ENCODE peak calls at places on chromosome 16, in four cellular contexts. One of them, this sample, is unnamed.

GRCh38 chr16:12213180-12213579 is 236.6 kb downstream of the SNX29 start:
- DNase-seq in prostate gland: no peak
- DNase-seq in cardiac muscle cell: no peak
- DNase-seq in heart left ventricle: no peak
- DNase-seq in this sample: no peak

GRCh38 chr16:80467961-80468360 is 72.8 kb upstream of the DYNLRB2 start:
- DNase-seq in heart left ventricle: no peak
- DNase-seq in cardiac muscle cell: no peak
- DNase-seq in prostate gland: no peak
- DNase-seq in this sample: no peak

GRCh38 chr16:73043828-73044493 is 4.0 kb downstream of the ZFHX3 start:
- DNase-seq in cardiac muscle cell: no peak
- DNase-seq in prostate gland: no peak
- DNase-seq in heart left ventricle: no peak
- DNase-seq in this sample: peak

GRCh38 chr16:35731341-35732040 is 2272.1 kb downstream of the TP53TG3F start:
- DNase-seq in cardiac muscle cell: no peak
- DNase-seq in heart left ventricle: no peak
- DNase-seq in prostate gland: no peak
- DNase-seq in this sample: no peak

GRCh38 chr16:53619247-53619646 is 84.4 kb downstream of the RPGRIP1L start:
- DNase-seq in cardiac muscle cell: no peak
- DNase-seq in heart left ventricle: no peak
- DNase-seq in prostate gland: no peak
- DNase-seq in this sample: no peak

GRCh38 chr16:1416521-1416941 is 2.0 kb upstream of the UNKL start:
- DNase-seq in cardiac muscle cell: no peak
- DNase-seq in prostate gland: no peak
- DNase-seq in heart left ventricle: no peak
- DNase-seq in this sample: no peak

GRCh38 chr16:11425140-11425539 is 79.9 kb downstream of the RMI2 start:
- DNase-seq in cardiac muscle cell: no peak
- DNase-seq in heart left ventricle: no peak
- DNase-seq in prostate gland: no peak
- DNase-seq in this sample: no peak

GRCh38 chr16:79176987-79177386 is 423.6 kb downstream of the MAF start:
- DNase-seq in heart left ventricle: no peak
- DNase-seq in prostate gland: no peak
- DNase-seq in cardiac muscle cell: no peak
- DNase-seq in this sample: no peak

GRCh38 chr16:10031473-10031872 is 150.8 kb downstream of the GRIN2A start:
- DNase-seq in heart left ventricle: no peak
- DNase-seq in cardiac muscle cell: no peak
- DNase-seq in prostate gland: no peak
- DNase-seq in this sample: no peak

GRCh38 chr16:53043986-53044571 is 8.6 kb downstream of the CHD9NB start:
- DNase-seq in cardiac muscle cell: no peak
- DNase-seq in prostate gland: peak
- DNase-seq in heart left ventricle: no peak
- DNase-seq in this sample: no peak

GRCh38 chr16:25080420-25081131 is 31.0 kb upstream of the LCMT1 start:
- DNase-seq in cardiac muscle cell: no peak
- DNase-seq in heart left ventricle: no peak
- DNase-seq in prostate gland: no peak
- DNase-seq in this sample: no peak

GRCh38 chr16:69589434-69590269 is 23.9 kb downstream of the NFAT5 start:
- DNase-seq in cardiac muscle cell: peak
- DNase-seq in heart left ventricle: no peak
- DNase-seq in prostate gland: no peak
- DNase-seq in this sample: no peak

GRCh38 chr16:54921229-54921824 is 9.3 kb upstream of the IRX5 start:
- DNase-seq in cardiac muscle cell: peak
- DNase-seq in heart left ventricle: no peak
- DNase-seq in prostate gland: no peak
- DNase-seq in this sample: peak

GRCh38 chr16:78211951-78212350 is 112.5 kb downstream of the WWOX start:
- DNase-seq in heart left ventricle: no peak
- DNase-seq in cardiac muscle cell: no peak
- DNase-seq in prostate gland: peak
- DNase-seq in this sample: no peak

GRCh38 chr16:72996291-72997062 is 51.5 kb downstream of the ZFHX3 start:
- DNase-seq in heart left ventricle: no peak
- DNase-seq in prostate gland: peak
- DNase-seq in cardiac muscle cell: no peak
- DNase-seq in this sample: no peak

GRCh38 chr16:69397821-69398521 is 12.2 kb upstream of the TERF2 start:
- DNase-seq in prostate gland: no peak
- DNase-seq in cardiac muscle cell: peak
- DNase-seq in heart left ventricle: no peak
- DNase-seq in this sample: peak

GRCh38 chr16:5756969-5757368 is 659.4 kb upstream of the EEF2KMT start:
- DNase-seq in cardiac muscle cell: no peak
- DNase-seq in prostate gland: no peak
- DNase-seq in heart left ventricle: no peak
- DNase-seq in this sample: no peak

GRCh38 chr16:72814226-72814625 is 233.7 kb downstream of the ZFHX3 start:
- DNase-seq in heart left ventricle: no peak
- DNase-seq in cardiac muscle cell: no peak
- DNase-seq in prostate gland: no peak
- DNase-seq in this sample: peak

GRCh38 chr16:50822671-50823070 is 80.8 kb downstream of the CYLD start:
- DNase-seq in prostate gland: no peak
- DNase-seq in heart left ventricle: no peak
- DNase-seq in cardiac muscle cell: no peak
- DNase-seq in this sample: no peak

GRCh38 chr16:71540-72341 is 690 bp downstream of the RHBDF1 start:
- DNase-seq in cardiac muscle cell: peak
- DNase-seq in prostate gland: peak
- DNase-seq in heart left ventricle: no peak
- DNase-seq in this sample: peak
- TF ChIP-seq CTCF in cardiac muscle cell: no peak
- TF ChIP-seq CTCF in prostate gland: peak
- TF ChIP-seq CTCF in heart left ventricle: peak
- TF ChIP-seq CTCF in this sample: peak

GRCh38 chr16:23694707-23695373 is 16.2 kb downstream of the PLK1 start:
- DNase-seq in heart left ventricle: no peak
- DNase-seq in cardiac muscle cell: peak
- DNase-seq in prostate gland: no peak
- DNase-seq in this sample: peak
- H3K4me3 ChIP-seq in heart left ventricle: peak
- H3K4me3 ChIP-seq in cardiac muscle cell: no peak
- H3K4me3 ChIP-seq in prostate gland: no peak
- H3K4me3 ChIP-seq in this sample: no peak

GRCh38 chr16:60087530-60087929 is 1353.4 kb upstream of the GOT2 start:
- DNase-seq in cardiac muscle cell: no peak
- DNase-seq in heart left ventricle: no peak
- DNase-seq in prostate gland: no peak
- DNase-seq in this sample: no peak

GRCh38 chr16:60091076-60091475 is 1357.0 kb upstream of the GOT2 start:
- DNase-seq in prostate gland: no peak
- DNase-seq in heart left ventricle: no peak
- DNase-seq in cardiac muscle cell: no peak
- DNase-seq in this sample: no peak

DNA sequence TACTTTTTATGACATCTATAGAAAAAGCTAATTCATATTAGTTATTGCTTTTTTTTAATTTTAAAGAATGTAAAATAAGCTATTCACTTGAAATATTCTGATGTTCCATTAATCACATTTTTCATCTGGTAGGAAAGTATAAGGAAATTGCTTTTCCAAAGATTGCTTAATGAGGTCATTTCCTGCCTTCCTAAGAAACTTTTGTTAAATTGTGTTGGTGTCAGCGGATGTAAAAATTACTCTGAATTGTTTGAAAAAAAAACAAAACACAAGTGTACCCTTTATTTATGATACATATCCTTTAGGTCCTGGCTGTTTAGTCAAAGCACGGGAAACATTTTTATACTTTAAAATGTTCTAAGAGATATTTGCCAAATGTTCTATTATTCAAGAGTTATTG is 1357.4 kb upstream of the GOT2 start:
- DNase-seq in cardiac muscle cell: no peak
- DNase-seq in heart left ventricle: no peak
- DNase-seq in prostate gland: no peak
- DNase-seq in this sample: no peak
- TF ChIP-seq CTCF in cardiac muscle cell: no peak
- TF ChIP-seq CTCF in heart left ventricle: no peak
- TF ChIP-seq CTCF in prostate gland: no peak
- TF ChIP-seq CTCF in this sample: no peak

DNA sequence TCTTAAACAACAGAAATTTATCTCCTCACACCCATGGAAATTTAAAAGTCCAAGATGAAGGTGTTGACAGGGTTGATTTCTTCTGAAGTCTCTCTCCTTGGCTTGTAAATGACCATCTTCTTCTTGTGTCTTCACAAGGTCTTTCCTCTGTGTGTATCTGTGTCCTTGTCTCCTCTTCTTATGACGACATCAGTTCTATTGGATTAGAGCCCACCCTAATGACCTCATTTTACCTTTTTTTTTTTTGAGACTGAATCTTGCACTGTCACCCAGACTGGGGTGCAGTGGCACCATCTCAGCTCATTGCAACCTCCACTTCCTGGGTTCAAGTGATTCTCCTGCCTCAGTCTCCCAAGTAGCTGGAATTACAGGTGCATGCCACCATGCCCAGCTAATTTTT is 429.0 kb upstream of the CDH5 start:
- DNase-seq in heart left ventricle: no peak
- DNase-seq in cardiac muscle cell: no peak
- DNase-seq in prostate gland: no peak
- DNase-seq in this sample: no peak
- H3K4me3 ChIP-seq in heart left ventricle: no peak
- H3K4me3 ChIP-seq in cardiac muscle cell: no peak
- H3K4me3 ChIP-seq in prostate gland: no peak
- H3K4me3 ChIP-seq in this sample: no peak

GRCh38 chr16:27748868-27749546 is 199.1 kb downstream of the KATNIP start:
- DNase-seq in cardiac muscle cell: peak
- DNase-seq in prostate gland: peak
- DNase-seq in heart left ventricle: peak
- DNase-seq in this sample: peak
- TF ChIP-seq CTCF in cardiac muscle cell: peak
- TF ChIP-seq CTCF in prostate gland: peak
- TF ChIP-seq CTCF in heart left ventricle: peak
- TF ChIP-seq CTCF in this sample: peak

GRCh38 chr16:88941051-88941932 is 35.7 kb downstream of the CBFA2T3 start:
- DNase-seq in heart left ventricle: peak
- DNase-seq in prostate gland: no peak
- DNase-seq in cardiac muscle cell: no peak
- DNase-seq in this sample: no peak
- H3K4me3 ChIP-seq in heart left ventricle: peak
- H3K4me3 ChIP-seq in prostate gland: peak
- H3K4me3 ChIP-seq in cardiac muscle cell: peak
- H3K4me3 ChIP-seq in this sample: no peak

This sample was measured in cardiac fibroblast.